ENCODE peak calls at places on chromosome 19, in six cellular contexts. One of them, this sample, is unnamed. For H3K4me1, the result is how much of the 10 kb centered on the place peaks cover.

GRCh38 chr19:12796146-12797071 is 5.1 kb downstream of the JUNB start:
- DNase-seq in stomach: peak
- DNase-seq in ovary: peak
- DNase-seq in astrocyte: no peak
- DNase-seq in hepatocyte: peak
- DNase-seq in tibial artery: no peak
- DNase-seq in this sample: peak

GRCh38 chr19:29305268-29305667 is 92.3 kb upstream of the UQCRFS1 start:
- DNase-seq in astrocyte: no peak
- DNase-seq in tibial artery: no peak
- DNase-seq in stomach: no peak
- DNase-seq in ovary: no peak
- DNase-seq in hepatocyte: no peak
- DNase-seq in this sample: no peak

GRCh38 chr19:35986664-35987570 is 8.1 kb upstream of the SDHAF1 start:
- DNase-seq in stomach: no peak
- DNase-seq in hepatocyte: peak
- DNase-seq in ovary: no peak
- DNase-seq in tibial artery: peak
- DNase-seq in astrocyte: no peak
- DNase-seq in this sample: peak

GRCh38 chr19:33133438-33134031 is 1.6 kb downstream of the WDR88 start:
- DNase-seq in hepatocyte: no peak
- DNase-seq in stomach: no peak
- DNase-seq in astrocyte: no peak
- DNase-seq in tibial artery: no peak
- DNase-seq in ovary: no peak
- DNase-seq in this sample: no peak

GRCh38 chr19:18951721-18952281 is 10.8 kb upstream of the HOMER3 start:
- DNase-seq in stomach: no peak
- DNase-seq in ovary: no peak
- DNase-seq in hepatocyte: no peak
- DNase-seq in astrocyte: no peak
- DNase-seq in tibial artery: no peak
- DNase-seq in this sample: no peak

GRCh38 chr19:49425922-49426592 is 869 bp downstream of the GFY start:
- DNase-seq in stomach: no peak
- DNase-seq in hepatocyte: no peak
- DNase-seq in tibial artery: no peak
- DNase-seq in astrocyte: no peak
- DNase-seq in ovary: no peak
- DNase-seq in this sample: no peak

GRCh38 chr19:54648129-54648528 is 14.7 kb upstream of the LILRB4 start:
- DNase-seq in ovary: no peak
- DNase-seq in stomach: peak
- DNase-seq in tibial artery: no peak
- DNase-seq in astrocyte: no peak
- DNase-seq in hepatocyte: no peak
- DNase-seq in this sample: no peak

GRCh38 chr19:4061683-4062575 is 4.8 kb downstream of the ZBTB7A start:
- DNase-seq in astrocyte: no peak
- DNase-seq in tibial artery: no peak
- DNase-seq in ovary: no peak
- DNase-seq in hepatocyte: peak
- DNase-seq in stomach: peak
- DNase-seq in this sample: peak

GRCh38 chr19:34366670-34367423 is 1.9 kb downstream of the GPI start:
- DNase-seq in ovary: no peak
- DNase-seq in astrocyte: peak
- DNase-seq in tibial artery: no peak
- DNase-seq in hepatocyte: peak
- DNase-seq in stomach: no peak
- DNase-seq in this sample: no peak

GRCh38 chr19:33229962-33230361 is 4.3 kb upstream of the SLC7A10 start:
- DNase-seq in stomach: no peak
- DNase-seq in tibial artery: no peak
- DNase-seq in astrocyte: no peak
- DNase-seq in ovary: no peak
- DNase-seq in hepatocyte: no peak
- DNase-seq in this sample: peak

GRCh38 chr19:39599116-39599515 is 3.2 kb upstream of the LGALS13 start:
- DNase-seq in hepatocyte: peak
- DNase-seq in ovary: no peak
- DNase-seq in stomach: no peak
- DNase-seq in astrocyte: peak
- DNase-seq in tibial artery: no peak
- DNase-seq in this sample: no peak

GRCh38 chr19:42872608-42873007 is 6.9 kb downstream of the PSG1 start:
- DNase-seq in astrocyte: no peak
- DNase-seq in stomach: no peak
- DNase-seq in tibial artery: no peak
- DNase-seq in ovary: no peak
- DNase-seq in hepatocyte: no peak
- DNase-seq in this sample: no peak

GRCh38 chr19:36254848-36255247 is 39.9 kb downstream of the ZNF146 start:
- DNase-seq in ovary: no peak
- DNase-seq in tibial artery: no peak
- DNase-seq in astrocyte: no peak
- DNase-seq in hepatocyte: no peak
- DNase-seq in stomach: no peak
- DNase-seq in this sample: no peak

GRCh38 chr19:751501-752341 is 809 bp downstream of the MISP start:
- DNase-seq in hepatocyte: peak
- DNase-seq in stomach: peak
- DNase-seq in ovary: no peak
- DNase-seq in tibial artery: no peak
- DNase-seq in astrocyte: peak
- DNase-seq in this sample: no peak

GRCh38 chr19:55141696-55142095 is 7.3 kb downstream of the TNNT1 start:
- DNase-seq in astrocyte: no peak
- DNase-seq in tibial artery: no peak
- DNase-seq in hepatocyte: no peak
- DNase-seq in ovary: no peak
- DNase-seq in stomach: no peak
- DNase-seq in this sample: no peak

GRCh38 chr19:33811736-33812387 is 15.2 kb downstream of the KCTD15 start:
- DNase-seq in ovary: no peak
- DNase-seq in astrocyte: no peak
- DNase-seq in tibial artery: no peak
- DNase-seq in stomach: no peak
- DNase-seq in hepatocyte: no peak
- DNase-seq in this sample: peak

GRCh38 chr19:35179830-35180229 is 25.3 kb downstream of the FXYD5 start:
- DNase-seq in stomach: no peak
- DNase-seq in tibial artery: no peak
- DNase-seq in astrocyte: no peak
- DNase-seq in ovary: no peak
- DNase-seq in hepatocyte: no peak
- DNase-seq in this sample: no peak

GRCh38 chr19:50916069-50916468 is 4.9 kb upstream of the KLK4 start:
- DNase-seq in stomach: no peak
- DNase-seq in astrocyte: no peak
- DNase-seq in ovary: no peak
- DNase-seq in tibial artery: no peak
- DNase-seq in hepatocyte: no peak
- DNase-seq in this sample: no peak

GRCh38 chr19:18833849-18834643 is 2.3 kb downstream of the UPF1 start:
- DNase-seq in stomach: no peak
- DNase-seq in ovary: no peak
- DNase-seq in hepatocyte: peak
- DNase-seq in astrocyte: no peak
- DNase-seq in tibial artery: no peak
- DNase-seq in this sample: no peak

GRCh38 chr19:38736036-38736412 is 8.2 kb downstream of the CAPN12 start:
- DNase-seq in ovary: peak
- DNase-seq in stomach: peak
- DNase-seq in astrocyte: no peak
- DNase-seq in hepatocyte: peak
- DNase-seq in tibial artery: no peak
- DNase-seq in this sample: no peak

GRCh38 chr19:16566161-16566560 is 6.1 kb downstream of the SLC35E1 start:
- DNase-seq in hepatocyte: no peak
- DNase-seq in ovary: no peak
- DNase-seq in stomach: peak
- DNase-seq in tibial artery: no peak
- DNase-seq in astrocyte: no peak
- DNase-seq in this sample: no peak

GRCh38 chr19:8461891-8462290 is 17.1 kb downstream of the HNRNPM start:
- DNase-seq in ovary: no peak
- DNase-seq in astrocyte: no peak
- DNase-seq in stomach: no peak
- DNase-seq in tibial artery: no peak
- DNase-seq in hepatocyte: no peak
- DNase-seq in this sample: no peak

GRCh38 chr19:35031072-35031881 is 1.0 kb downstream of the SCN1B start:
- DNase-seq in ovary: peak
- DNase-seq in hepatocyte: no peak
- DNase-seq in tibial artery: peak
- DNase-seq in astrocyte: peak
- DNase-seq in stomach: no peak
- DNase-seq in this sample: no peak

GRCh38 chr19:40521276-40521675 is 54.5 kb downstream of the SPTBN4 start:
- DNase-seq in hepatocyte: no peak
- DNase-seq in tibial artery: no peak
- DNase-seq in ovary: no peak
- DNase-seq in astrocyte: no peak
- DNase-seq in stomach: no peak
- DNase-seq in this sample: no peak

GRCh38 chr19:50333235-50333736 is 4.1 kb upstream of the KCNC3 start:
- DNase-seq in ovary: peak
- DNase-seq in astrocyte: peak
- DNase-seq in hepatocyte: peak
- DNase-seq in tibial artery: peak
- DNase-seq in stomach: peak
- DNase-seq in this sample: peak

GRCh38 chr19:610071-610800 is 20.6 kb downstream of the HCN2 start:
- DNase-seq in stomach: peak
- DNase-seq in astrocyte: no peak
- DNase-seq in hepatocyte: no peak
- DNase-seq in ovary: peak
- DNase-seq in tibial artery: no peak
- DNase-seq in this sample: no peak

GRCh38 chr19:17001603-17002183 is 24.9 kb downstream of the CPAMD8 start:
- DNase-seq in stomach: no peak
- DNase-seq in astrocyte: no peak
- DNase-seq in ovary: no peak
- DNase-seq in hepatocyte: no peak
- DNase-seq in tibial artery: no peak
- DNase-seq in this sample: no peak

GRCh38 chr19:19191920-19192882 is at the start of the genes BORCS8 and RFXANK:
- DNase-seq in astrocyte: peak
- DNase-seq in tibial artery: peak
- DNase-seq in stomach: peak
- DNase-seq in ovary: peak
- DNase-seq in hepatocyte: peak
- DNase-seq in this sample: peak

GRCh38 chr19:28631931-28632330 is 581.0 kb downstream of the UQCRFS1 start:
- DNase-seq in ovary: no peak
- DNase-seq in stomach: no peak
- DNase-seq in tibial artery: no peak
- DNase-seq in astrocyte: no peak
- DNase-seq in hepatocyte: no peak
- DNase-seq in this sample: no peak

GRCh38 chr19:45457776-45458175 is 10.0 kb upstream of the FOSB start:
- DNase-seq in stomach: no peak
- DNase-seq in tibial artery: no peak
- DNase-seq in ovary: no peak
- DNase-seq in astrocyte: no peak
- DNase-seq in hepatocyte: no peak
- DNase-seq in this sample: no peak

GRCh38 chr19:45464274-45464673 is 3.5 kb upstream of the FOSB start:
- DNase-seq in tibial artery: no peak
- DNase-seq in ovary: no peak
- DNase-seq in astrocyte: no peak
- DNase-seq in stomach: no peak
- DNase-seq in hepatocyte: no peak
- DNase-seq in this sample: no peak

GRCh38 chr19:45463241-45463640 is 4.6 kb upstream of the FOSB start:
- DNase-seq in stomach: no peak
- DNase-seq in hepatocyte: no peak
- DNase-seq in tibial artery: no peak
- DNase-seq in ovary: no peak
- DNase-seq in astrocyte: no peak
- DNase-seq in this sample: no peak

GRCh38 chr19:45462174-45462573 is 5.6 kb upstream of the FOSB start:
- DNase-seq in astrocyte: no peak
- DNase-seq in ovary: no peak
- DNase-seq in stomach: no peak
- DNase-seq in tibial artery: no peak
- DNase-seq in hepatocyte: no peak
- DNase-seq in this sample: no peak

DNA sequence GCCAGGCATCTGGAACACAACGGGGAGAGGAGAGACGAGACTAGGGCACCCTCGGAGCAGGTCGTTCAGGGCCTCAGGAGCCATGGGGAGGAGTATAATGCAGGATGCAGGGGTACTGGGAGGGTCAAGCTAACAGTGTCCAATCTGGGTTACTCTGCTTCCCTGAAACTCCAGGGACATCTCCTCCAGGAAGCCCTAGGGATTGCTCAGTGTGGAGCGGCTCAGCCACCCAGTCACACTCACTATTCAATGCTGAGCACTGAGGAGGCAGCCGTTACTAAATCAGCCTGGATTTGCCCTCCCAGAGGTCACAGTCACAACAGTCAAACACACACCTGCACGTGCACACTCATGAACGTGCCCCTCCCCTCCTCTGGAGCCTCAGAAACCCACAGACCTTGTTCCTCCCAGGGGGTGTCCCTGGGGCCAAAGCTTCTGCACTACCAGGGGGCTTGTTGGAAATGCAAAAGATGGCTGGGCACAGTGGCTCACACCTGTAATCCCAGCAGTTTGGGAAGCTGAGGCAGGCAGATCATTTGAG is 6.9 kb upstream of the FOSB start:
- DNase-seq in ovary: no peak
- DNase-seq in astrocyte: no peak
- DNase-seq in stomach: no peak
- DNase-seq in tibial artery: no peak
- DNase-seq in hepatocyte: no peak
- DNase-seq in this sample: no peak
- H3K4me1 ChIP-seq in ovary: under half
- H3K4me1 ChIP-seq in astrocyte: under half
- H3K4me1 ChIP-seq in stomach: under half
- H3K4me1 ChIP-seq in tibial artery: under half
- H3K4me1 ChIP-seq in hepatocyte: under half
- H3K4me1 ChIP-seq in this sample: under half

GRCh38 chr19:1845642-1846041 is 2.6 kb downstream of the REXO1 start:
- DNase-seq in hepatocyte: no peak
- DNase-seq in astrocyte: no peak
- DNase-seq in tibial artery: no peak
- DNase-seq in ovary: no peak
- DNase-seq in stomach: no peak
- DNase-seq in this sample: peak
- H3K4me1 ChIP-seq in hepatocyte: under half
- H3K4me1 ChIP-seq in astrocyte: under half
- H3K4me1 ChIP-seq in tibial artery: under half
- H3K4me1 ChIP-seq in ovary: under half
- H3K4me1 ChIP-seq in stomach: half or more
- H3K4me1 ChIP-seq in this sample: half or more

GRCh38 chr19:48373567-48373966 is 9.4 kb downstream of the SYNGR4 start:
- DNase-seq in ovary: no peak
- DNase-seq in hepatocyte: no peak
- DNase-seq in stomach: no peak
- DNase-seq in astrocyte: no peak
- DNase-seq in tibial artery: no peak
- DNase-seq in this sample: no peak
- H3K4me1 ChIP-seq in ovary: under half
- H3K4me1 ChIP-seq in hepatocyte: under half
- H3K4me1 ChIP-seq in stomach: under half
- H3K4me1 ChIP-seq in astrocyte: under half
- H3K4me1 ChIP-seq in tibial artery: under half
- H3K4me1 ChIP-seq in this sample: under half

GRCh38 chr19:11094520-11094894 is 5.2 kb downstream of the LDLR start:
- DNase-seq in tibial artery: no peak
- DNase-seq in astrocyte: no peak
- DNase-seq in hepatocyte: no peak
- DNase-seq in ovary: no peak
- DNase-seq in stomach: no peak
- DNase-seq in this sample: no peak
- H3K4me1 ChIP-seq in tibial artery: under half
- H3K4me1 ChIP-seq in astrocyte: under half
- H3K4me1 ChIP-seq in hepatocyte: under half
- H3K4me1 ChIP-seq in ovary: under half
- H3K4me1 ChIP-seq in stomach: half or more
- H3K4me1 ChIP-seq in this sample: half or more

This sample was measured in left lung.